ENCODE peak calls at places on chromosome 22, in five cellular contexts. One of them, this sample, is unnamed.

GRCh38 chr22:28835630-28836189 is 35.3 kb upstream of the XBP1 start:
- DNase-seq in breast epithelium: no peak
- DNase-seq in spleen: peak; percentile 56
- DNase-seq in body of pancreas: no peak
- DNase-seq in sigmoid colon: no peak
- DNase-seq in this sample: no peak

GRCh38 chr22:44248926-44249325 is 63.8 kb downstream of the SHISAL1 start:
- DNase-seq in breast epithelium: no peak
- DNase-seq in spleen: no peak
- DNase-seq in body of pancreas: no peak
- DNase-seq in sigmoid colon: no peak
- DNase-seq in this sample: peak; percentile 14

GRCh38 chr22:31917227-31917921 is 27.0 kb upstream of the YWHAH start:
- DNase-seq in breast epithelium: no peak
- DNase-seq in spleen: no peak
- DNase-seq in body of pancreas: peak; percentile 9
- DNase-seq in sigmoid colon: no peak
- DNase-seq in this sample: no peak

GRCh38 chr22:43955883-43956286 is 643 bp downstream of the SAMM50 start:
- DNase-seq in breast epithelium: no peak
- DNase-seq in spleen: no peak
- DNase-seq in body of pancreas: no peak
- DNase-seq in sigmoid colon: no peak
- DNase-seq in this sample: no peak

GRCh38 chr22:23305321-23305910 is 125.1 kb downstream of the BCR start:
- DNase-seq in breast epithelium: peak; percentile 51
- DNase-seq in spleen: peak; percentile 67
- DNase-seq in body of pancreas: no peak
- DNase-seq in sigmoid colon: no peak
- DNase-seq in this sample: no peak

GRCh38 chr22:19961201-19961580 is 19.6 kb upstream of the TXNRD2 start:
- DNase-seq in breast epithelium: no peak
- DNase-seq in spleen: no peak
- DNase-seq in body of pancreas: no peak
- DNase-seq in sigmoid colon: no peak
- DNase-seq in this sample: no peak

GRCh38 chr22:18005201-18005926 is 19.0 kb downstream of the MICAL3 start:
- DNase-seq in breast epithelium: peak; percentile 5
- DNase-seq in spleen: no peak
- DNase-seq in body of pancreas: no peak
- DNase-seq in sigmoid colon: no peak
- DNase-seq in this sample: no peak

GRCh38 chr22:27986459-27986858 is 67.4 kb upstream of the PITPNB start:
- DNase-seq in breast epithelium: no peak
- DNase-seq in spleen: no peak
- DNase-seq in body of pancreas: no peak
- DNase-seq in sigmoid colon: peak; percentile 9
- DNase-seq in this sample: no peak

GRCh38 chr22:23827351-23827995 is 11.3 kb downstream of the DERL3 start:
- DNase-seq in breast epithelium: no peak
- DNase-seq in spleen: peak; percentile 35
- DNase-seq in body of pancreas: no peak
- DNase-seq in sigmoid colon: peak; percentile 44
- DNase-seq in this sample: no peak

GRCh38 chr22:50342651-50343540 is at the start of gene PPP6R2:
- DNase-seq in breast epithelium: peak; percentile 73
- DNase-seq in spleen: peak; percentile 97
- DNase-seq in body of pancreas: peak; percentile 87
- DNase-seq in sigmoid colon: peak; percentile 90
- DNase-seq in this sample: peak; percentile 86

GRCh38 chr22:29334696-29335344 is 19.3 kb upstream of the RASL10A start:
- DNase-seq in breast epithelium: peak; percentile 69
- DNase-seq in spleen: no peak
- DNase-seq in body of pancreas: no peak
- DNase-seq in sigmoid colon: no peak
- DNase-seq in this sample: no peak

GRCh38 chr22:49300951-49301397 is 526.7 kb downstream of the BRD1 start:
- DNase-seq in breast epithelium: peak; percentile 14
- DNase-seq in spleen: peak; percentile 45
- DNase-seq in body of pancreas: no peak
- DNase-seq in sigmoid colon: no peak
- DNase-seq in this sample: peak; percentile 14

GRCh38 chr22:22884010-22884887 is 3.4 kb upstream of the IGLL5 start:
- DNase-seq in breast epithelium: no peak
- DNase-seq in spleen: no peak
- DNase-seq in body of pancreas: peak; percentile 53
- DNase-seq in sigmoid colon: no peak
- DNase-seq in this sample: peak; percentile 53

GRCh38 chr22:50526849-50527801 is 1.7 kb upstream of the SCO2 start:
- DNase-seq in breast epithelium: no peak
- DNase-seq in spleen: peak; percentile 91
- DNase-seq in body of pancreas: no peak
- DNase-seq in sigmoid colon: peak; percentile 82
- DNase-seq in this sample: peak; percentile 72

GRCh38 chr22:40462195-40462988 is 92.0 kb downstream of the SGSM3 start:
- DNase-seq in breast epithelium: no peak
- DNase-seq in spleen: no peak
- DNase-seq in body of pancreas: no peak
- DNase-seq in sigmoid colon: no peak
- DNase-seq in this sample: no peak

GRCh38 chr22:44202261-44202789 is 21.6 kb downstream of the PARVG start:
- DNase-seq in breast epithelium: no peak
- DNase-seq in spleen: no peak
- DNase-seq in body of pancreas: no peak
- DNase-seq in sigmoid colon: peak; percentile 42
- DNase-seq in this sample: no peak

GRCh38 chr22:45240137-45240809 is 421 bp downstream of the KIAA0930 start:
- DNase-seq in breast epithelium: no peak
- DNase-seq in spleen: peak; percentile 92
- DNase-seq in body of pancreas: no peak
- DNase-seq in sigmoid colon: no peak
- DNase-seq in this sample: no peak

GRCh38 chr22:23180301-23180892 is at the start of gene BCR:
- DNase-seq in breast epithelium: no peak
- DNase-seq in spleen: peak; percentile 93
- DNase-seq in body of pancreas: peak; percentile 84
- DNase-seq in sigmoid colon: peak; percentile 89
- DNase-seq in this sample: peak; percentile 83

GRCh38 chr22:35900483-35901168 is 128.0 kb downstream of the RBFOX2 start:
- DNase-seq in breast epithelium: no peak
- DNase-seq in spleen: no peak
- DNase-seq in body of pancreas: no peak
- DNase-seq in sigmoid colon: no peak
- DNase-seq in this sample: no peak

GRCh38 chr22:23233746-23234408 is 53.6 kb downstream of the BCR start:
- DNase-seq in breast epithelium: no peak
- DNase-seq in spleen: no peak
- DNase-seq in body of pancreas: no peak
- DNase-seq in sigmoid colon: no peak
- DNase-seq in this sample: no peak

GRCh38 chr22:37746366-37747089 is 49.7 kb downstream of the TRIOBP start:
- DNase-seq in breast epithelium: no peak
- DNase-seq in spleen: peak; percentile 91
- DNase-seq in body of pancreas: no peak
- DNase-seq in sigmoid colon: no peak
- DNase-seq in this sample: no peak

GRCh38 chr22:32801436-32802290 is at the start of gene TIMP3:
- DNase-seq in breast epithelium: peak; percentile 82
- DNase-seq in spleen: peak; percentile 86
- DNase-seq in body of pancreas: peak; percentile 70
- DNase-seq in sigmoid colon: peak; percentile 96
- DNase-seq in this sample: peak; percentile 63

GRCh38 chr22:49599691-49600451 is 227.8 kb downstream of the BRD1 start:
- DNase-seq in breast epithelium: peak; percentile 45
- DNase-seq in spleen: peak; percentile 64
- DNase-seq in body of pancreas: no peak
- DNase-seq in sigmoid colon: peak; percentile 48
- DNase-seq in this sample: no peak

GRCh38 chr22:50089231-50090140 is at the start of gene MOV10L1:
- DNase-seq in breast epithelium: no peak
- DNase-seq in spleen: peak; percentile 72
- DNase-seq in body of pancreas: no peak
- DNase-seq in sigmoid colon: no peak
- DNase-seq in this sample: no peak

GRCh38 chr22:38135133-38135706 is 24.7 kb upstream of the BAIAP2L2 start:
- DNase-seq in breast epithelium: no peak
- DNase-seq in spleen: no peak
- DNase-seq in body of pancreas: no peak
- DNase-seq in sigmoid colon: peak; percentile 37
- DNase-seq in this sample: no peak

GRCh38 chr22:30340911-30341685 is 14.4 kb upstream of the TBC1D10A start:
- DNase-seq in breast epithelium: no peak
- DNase-seq in spleen: peak; percentile 85
- DNase-seq in body of pancreas: no peak
- DNase-seq in sigmoid colon: peak; percentile 77
- DNase-seq in this sample: no peak

GRCh38 chr22:49576241-49577141 is 251.2 kb downstream of the BRD1 start:
- DNase-seq in breast epithelium: peak; percentile 46
- DNase-seq in spleen: peak; percentile 62
- DNase-seq in body of pancreas: no peak
- DNase-seq in sigmoid colon: peak; percentile 52
- DNase-seq in this sample: peak; percentile 23

GRCh38 chr22:48045369-48045768 is 1282.9 kb downstream of the TBC1D22A start:
- DNase-seq in breast epithelium: no peak
- DNase-seq in spleen: no peak
- DNase-seq in body of pancreas: no peak
- DNase-seq in sigmoid colon: no peak
- DNase-seq in this sample: no peak

GRCh38 chr22:20021196-20022181 is 579 bp downstream of the TANGO2 start:
- DNase-seq in breast epithelium: no peak
- DNase-seq in spleen: no peak
- DNase-seq in body of pancreas: peak; percentile 77
- DNase-seq in sigmoid colon: peak; percentile 80
- DNase-seq in this sample: peak; percentile 85

GRCh38 chr22:29716814-29717213 is 3.0 kb upstream of the CABP7 start:
- DNase-seq in breast epithelium: no peak
- DNase-seq in spleen: no peak
- DNase-seq in body of pancreas: peak; percentile 69
- DNase-seq in sigmoid colon: no peak
- DNase-seq in this sample: peak; percentile 57

GRCh38 chr22:46763051-46763705 is 728 bp downstream of the TBC1D22A start:
- DNase-seq in breast epithelium: no peak
- DNase-seq in spleen: peak; percentile 91
- DNase-seq in body of pancreas: peak; percentile 26
- DNase-seq in sigmoid colon: peak; percentile 81
- DNase-seq in this sample: no peak

GRCh38 chr22:46761017-46761416 is 1.4 kb upstream of the TBC1D22A start:
- DNase-seq in breast epithelium: no peak
- DNase-seq in spleen: peak; percentile 39
- DNase-seq in body of pancreas: no peak
- DNase-seq in sigmoid colon: no peak
- DNase-seq in this sample: no peak

GRCh38 chr22:46764140-46764680 is 1.8 kb downstream of the TBC1D22A start:
- DNase-seq in breast epithelium: no peak
- DNase-seq in spleen: peak; percentile 17
- DNase-seq in body of pancreas: no peak
- DNase-seq in sigmoid colon: no peak
- DNase-seq in this sample: no peak

GRCh38 chr22:46762238-46763050 is at the start of gene TBC1D22A:
- DNase-seq in breast epithelium: peak; percentile 95
- DNase-seq in spleen: peak; percentile 98
- DNase-seq in body of pancreas: peak; percentile 95
- DNase-seq in sigmoid colon: peak; percentile 97
- DNase-seq in this sample: peak; percentile 96

GRCh38 chr22:46761539-46762237 is 762 bp upstream of the TBC1D22A start:
- DNase-seq in breast epithelium: no peak
- DNase-seq in spleen: peak; percentile 7
- DNase-seq in body of pancreas: peak; percentile 2
- DNase-seq in sigmoid colon: no peak
- DNase-seq in this sample: no peak
- H3K27ac ChIP-seq in breast epithelium: peak overlapping the region; percentile 94
- H3K27ac ChIP-seq in spleen: peak overlapping the region; percentile 95
- H3K27ac ChIP-seq in body of pancreas: peak overlapping the region; percentile 85
- H3K27ac ChIP-seq in sigmoid colon: peak overlapping the region; percentile 96
- H3K27ac ChIP-seq in this sample: peak overlapping the region; percentile 98

DNA sequence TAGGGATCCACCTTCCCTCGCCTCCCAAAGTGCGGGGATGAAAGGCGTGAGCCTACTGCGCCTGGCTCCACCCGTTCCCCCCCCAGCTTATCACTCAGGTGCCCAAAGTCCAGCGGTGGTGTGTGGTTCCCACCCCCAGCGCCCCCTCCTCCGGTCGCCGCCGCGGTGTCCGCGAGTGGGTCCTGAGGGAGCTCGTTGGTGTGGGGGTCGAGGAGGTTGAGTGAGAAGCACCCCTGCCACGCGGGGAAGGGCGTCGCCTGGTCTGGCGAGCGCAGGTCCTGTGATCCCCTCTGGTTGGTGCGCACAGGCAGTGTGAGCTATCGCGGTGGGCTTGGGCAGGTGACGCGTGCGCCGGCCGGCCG is 3900.6 kb upstream of the OR11H1 start:
- DNase-seq in breast epithelium: no peak
- DNase-seq in spleen: peak; percentile 80
- DNase-seq in body of pancreas: no peak
- DNase-seq in sigmoid colon: no peak
- DNase-seq in this sample: no peak
- TF ChIP-seq POLR2A in breast epithelium: no peak
- TF ChIP-seq POLR2A in spleen: no peak
- TF ChIP-seq POLR2A in body of pancreas: no peak
- TF ChIP-seq POLR2A in sigmoid colon: no peak
- TF ChIP-seq POLR2A in this sample: no peak

GRCh38 chr22:39431821-39432251 is 25.0 kb upstream of the MGAT3 start:
- DNase-seq in breast epithelium: no peak
- DNase-seq in spleen: peak; percentile 71
- DNase-seq in body of pancreas: no peak
- DNase-seq in sigmoid colon: no peak
- DNase-seq in this sample: no peak
- H3K27ac ChIP-seq in breast epithelium: peak overlapping the region; percentile 38
- H3K27ac ChIP-seq in spleen: peak overlapping the region; percentile 84
- H3K27ac ChIP-seq in body of pancreas: peak overlapping the region; percentile 27
- H3K27ac ChIP-seq in sigmoid colon: peak overlapping the region; percentile 60
- H3K27ac ChIP-seq in this sample: peak overlapping the region; percentile 82

DNA sequence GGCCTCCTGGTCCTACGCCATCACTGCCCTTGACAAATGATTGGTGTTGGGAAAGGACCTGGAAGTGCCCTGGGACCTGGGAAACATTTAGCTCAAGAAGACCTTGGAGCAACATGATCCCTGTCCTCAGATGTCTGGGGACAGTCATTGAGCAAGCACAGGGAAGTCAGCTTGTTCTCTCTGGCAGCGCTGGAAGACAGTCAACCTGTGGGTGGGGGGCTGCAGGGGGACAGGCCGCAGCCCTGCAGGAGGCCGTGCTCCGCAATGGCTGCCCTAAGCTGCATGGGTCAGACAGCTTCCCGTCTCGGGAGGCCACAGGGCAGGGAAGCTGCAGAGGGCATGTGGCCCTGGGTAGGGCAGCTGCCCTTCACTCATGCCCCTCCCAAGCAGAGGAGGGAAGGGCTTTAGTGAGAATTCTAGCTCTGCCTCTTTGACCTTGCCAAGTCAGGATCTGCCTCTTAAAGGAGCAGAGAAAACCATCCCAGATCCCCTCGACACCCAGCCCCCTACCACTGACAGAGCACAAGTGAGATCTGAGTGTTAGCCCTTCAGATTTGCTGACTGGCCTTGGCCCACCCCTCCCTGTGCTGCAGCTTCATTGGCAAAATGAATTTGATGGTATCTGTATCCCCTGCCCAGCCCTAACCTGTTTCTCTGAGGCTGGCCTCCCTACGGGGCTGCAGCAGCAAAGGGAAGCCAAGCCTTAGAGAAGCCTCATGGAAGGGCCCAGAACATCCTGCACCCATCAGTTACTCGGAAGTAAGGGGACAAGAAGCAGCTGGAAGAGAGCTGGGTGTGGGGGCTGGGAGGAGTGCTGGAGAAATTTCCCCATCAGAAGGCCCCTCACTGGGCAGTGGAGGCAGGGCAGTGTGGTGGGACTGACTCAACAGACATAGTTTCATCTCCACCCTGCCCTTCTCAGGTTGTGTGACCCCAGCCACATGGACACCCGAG is 6.2 kb upstream of the SREBF2 start:
- DNase-seq in breast epithelium: no peak
- DNase-seq in spleen: no peak
- DNase-seq in body of pancreas: peak; percentile 50
- DNase-seq in sigmoid colon: no peak
- DNase-seq in this sample: no peak
- TF ChIP-seq POLR2A in breast epithelium: no peak
- TF ChIP-seq POLR2A in spleen: no peak
- TF ChIP-seq POLR2A in body of pancreas: no peak
- TF ChIP-seq POLR2A in sigmoid colon: no peak
- TF ChIP-seq POLR2A in this sample: no peak